ENCODE peak calls at places on chromosomes 6 and 20, in eight cellular contexts. One of them, this sample, is unnamed.

GRCh38 chr6:35318200-35318844 is 20.7 kb downstream of the DEF6 start:
- DNase-seq in effector memory CD8-positive, alpha-beta T cell: no peak
- DNase-seq in AG08395: peak; percentile 93
- DNase-seq in suprapubic skin: peak; percentile 80
- DNase-seq in ACHN: peak; percentile 78
- DNase-seq in activated T-cell treated with anti-CD3 and anti-CD28 coated beads for 1 hour: no peak
- DNase-seq in fibroblast of the aortic adventitia: peak; percentile 60
- DNase-seq in globus pallidus: peak; percentile 66
- DNase-seq in this sample: peak; percentile 71

GRCh38 chr20:19875746-19876145 is 117.7 kb downstream of the RIN2 start:
- DNase-seq in globus pallidus: peak; percentile 16
- DNase-seq in ACHN: peak; percentile 62
- DNase-seq in activated T-cell treated with anti-CD3 and anti-CD28 coated beads for 1 hour: no peak
- DNase-seq in AG08395: peak; percentile 43
- DNase-seq in suprapubic skin: no peak
- DNase-seq in effector memory CD8-positive, alpha-beta T cell: no peak
- DNase-seq in fibroblast of the aortic adventitia: no peak
- DNase-seq in this sample: no peak

GRCh38 chr6:148351277-148351676 is 8.6 kb downstream of the SASH1 start:
- DNase-seq in fibroblast of the aortic adventitia: no peak
- DNase-seq in suprapubic skin: no peak
- DNase-seq in globus pallidus: no peak
- DNase-seq in AG08395: no peak
- DNase-seq in ACHN: no peak
- DNase-seq in effector memory CD8-positive, alpha-beta T cell: no peak
- DNase-seq in activated T-cell treated with anti-CD3 and anti-CD28 coated beads for 1 hour: no peak
- DNase-seq in this sample: no peak

GRCh38 chr20:49794336-49795124 is 18.1 kb upstream of the SLC9A8 start:
- DNase-seq in fibroblast of the aortic adventitia: no peak
- DNase-seq in activated T-cell treated with anti-CD3 and anti-CD28 coated beads for 1 hour: no peak
- DNase-seq in ACHN: no peak
- DNase-seq in AG08395: no peak
- DNase-seq in suprapubic skin: no peak
- DNase-seq in effector memory CD8-positive, alpha-beta T cell: no peak
- DNase-seq in globus pallidus: no peak
- DNase-seq in this sample: no peak

GRCh38 chr6:145904391-145904790 is 59.8 kb downstream of the SHPRH start:
- DNase-seq in suprapubic skin: no peak
- DNase-seq in activated T-cell treated with anti-CD3 and anti-CD28 coated beads for 1 hour: no peak
- DNase-seq in globus pallidus: peak; percentile 17
- DNase-seq in AG08395: no peak
- DNase-seq in fibroblast of the aortic adventitia: no peak
- DNase-seq in ACHN: no peak
- DNase-seq in effector memory CD8-positive, alpha-beta T cell: no peak
- DNase-seq in this sample: no peak

GRCh38 chr20:45406260-45407066 is 1.6 kb upstream of the DBNDD2 start:
- DNase-seq in fibroblast of the aortic adventitia: peak; percentile 31
- DNase-seq in AG08395: peak; percentile 49
- DNase-seq in activated T-cell treated with anti-CD3 and anti-CD28 coated beads for 1 hour: peak; percentile 26
- DNase-seq in globus pallidus: peak; percentile 74
- DNase-seq in effector memory CD8-positive, alpha-beta T cell: no peak
- DNase-seq in suprapubic skin: peak; percentile 78
- DNase-seq in ACHN: peak; percentile 50
- DNase-seq in this sample: peak; percentile 15

GRCh38 chr6:85640806-85641205 is 1.9 kb downstream of the SYNCRIP start:
- DNase-seq in activated T-cell treated with anti-CD3 and anti-CD28 coated beads for 1 hour: no peak
- DNase-seq in AG08395: no peak
- DNase-seq in suprapubic skin: no peak
- DNase-seq in effector memory CD8-positive, alpha-beta T cell: no peak
- DNase-seq in ACHN: no peak
- DNase-seq in globus pallidus: no peak
- DNase-seq in fibroblast of the aortic adventitia: peak; percentile 26
- DNase-seq in this sample: peak; percentile 30

GRCh38 chr6:146420255-146420654 is 123.4 kb upstream of the RAB32 start:
- DNase-seq in fibroblast of the aortic adventitia: no peak
- DNase-seq in effector memory CD8-positive, alpha-beta T cell: no peak
- DNase-seq in AG08395: no peak
- DNase-seq in globus pallidus: no peak
- DNase-seq in suprapubic skin: no peak
- DNase-seq in ACHN: no peak
- DNase-seq in activated T-cell treated with anti-CD3 and anti-CD28 coated beads for 1 hour: no peak
- DNase-seq in this sample: no peak

GRCh38 chr6:135995160-135995898 is 143.8 kb downstream of the PDE7B start:
- DNase-seq in suprapubic skin: no peak
- DNase-seq in AG08395: peak; percentile 58
- DNase-seq in activated T-cell treated with anti-CD3 and anti-CD28 coated beads for 1 hour: no peak
- DNase-seq in fibroblast of the aortic adventitia: peak; percentile 85
- DNase-seq in ACHN: peak; percentile 27
- DNase-seq in effector memory CD8-positive, alpha-beta T cell: no peak
- DNase-seq in globus pallidus: no peak
- DNase-seq in this sample: peak; percentile 86

GRCh38 chr6:124877468-124877867 is 84.8 kb upstream of the RNF217 start:
- DNase-seq in ACHN: no peak
- DNase-seq in activated T-cell treated with anti-CD3 and anti-CD28 coated beads for 1 hour: no peak
- DNase-seq in globus pallidus: no peak
- DNase-seq in effector memory CD8-positive, alpha-beta T cell: no peak
- DNase-seq in suprapubic skin: no peak
- DNase-seq in fibroblast of the aortic adventitia: no peak
- DNase-seq in AG08395: no peak
- DNase-seq in this sample: no peak

GRCh38 chr6:158160932-158161539 is 7.0 kb downstream of the SERAC1 start:
- DNase-seq in effector memory CD8-positive, alpha-beta T cell: no peak
- DNase-seq in activated T-cell treated with anti-CD3 and anti-CD28 coated beads for 1 hour: no peak
- DNase-seq in globus pallidus: no peak
- DNase-seq in suprapubic skin: no peak
- DNase-seq in AG08395: no peak
- DNase-seq in ACHN: no peak
- DNase-seq in fibroblast of the aortic adventitia: peak; percentile 74
- DNase-seq in this sample: peak; percentile 77

GRCh38 chr20:35174458-35175216 is 2.8 kb downstream of the PROCR start:
- DNase-seq in AG08395: no peak
- DNase-seq in suprapubic skin: no peak
- DNase-seq in activated T-cell treated with anti-CD3 and anti-CD28 coated beads for 1 hour: no peak
- DNase-seq in ACHN: no peak
- DNase-seq in effector memory CD8-positive, alpha-beta T cell: no peak
- DNase-seq in globus pallidus: no peak
- DNase-seq in fibroblast of the aortic adventitia: no peak
- DNase-seq in this sample: no peak

GRCh38 chr6:66735106-66735890 is 1028.3 kb upstream of the EYS start:
- DNase-seq in effector memory CD8-positive, alpha-beta T cell: no peak
- DNase-seq in ACHN: no peak
- DNase-seq in globus pallidus: no peak
- DNase-seq in fibroblast of the aortic adventitia: peak; percentile 33
- DNase-seq in AG08395: no peak
- DNase-seq in suprapubic skin: no peak
- DNase-seq in activated T-cell treated with anti-CD3 and anti-CD28 coated beads for 1 hour: no peak
- DNase-seq in this sample: peak; percentile 27

GRCh38 chr6:82331031-82331773 is 32.4 kb upstream of the TPBG start:
- DNase-seq in activated T-cell treated with anti-CD3 and anti-CD28 coated beads for 1 hour: no peak
- DNase-seq in suprapubic skin: no peak
- DNase-seq in globus pallidus: no peak
- DNase-seq in fibroblast of the aortic adventitia: peak; percentile 68
- DNase-seq in AG08395: peak; percentile 55
- DNase-seq in effector memory CD8-positive, alpha-beta T cell: no peak
- DNase-seq in ACHN: peak; percentile 4
- DNase-seq in this sample: peak; percentile 28

GRCh38 chr20:62500237-62500864 is 24.6 kb upstream of the GATA5 start:
- DNase-seq in activated T-cell treated with anti-CD3 and anti-CD28 coated beads for 1 hour: peak; percentile 86
- DNase-seq in suprapubic skin: peak; percentile 84
- DNase-seq in ACHN: peak; percentile 51
- DNase-seq in AG08395: peak; percentile 86
- DNase-seq in effector memory CD8-positive, alpha-beta T cell: peak; percentile 76
- DNase-seq in globus pallidus: peak; percentile 35
- DNase-seq in fibroblast of the aortic adventitia: peak; percentile 50
- DNase-seq in this sample: peak; percentile 32

GRCh38 chr20:44217342-44218092 is 6.9 kb upstream of the OSER1 start:
- DNase-seq in effector memory CD8-positive, alpha-beta T cell: peak; percentile 66
- DNase-seq in globus pallidus: peak; percentile 48
- DNase-seq in AG08395: peak; percentile 72
- DNase-seq in activated T-cell treated with anti-CD3 and anti-CD28 coated beads for 1 hour: peak; percentile 56
- DNase-seq in suprapubic skin: peak; percentile 68
- DNase-seq in ACHN: peak; percentile 77
- DNase-seq in fibroblast of the aortic adventitia: peak; percentile 72
- DNase-seq in this sample: peak; percentile 73

GRCh38 chr20:840858-841567 is 7.5 kb downstream of the FAM110A start:
- DNase-seq in suprapubic skin: no peak
- DNase-seq in ACHN: no peak
- DNase-seq in AG08395: no peak
- DNase-seq in effector memory CD8-positive, alpha-beta T cell: no peak
- DNase-seq in activated T-cell treated with anti-CD3 and anti-CD28 coated beads for 1 hour: no peak
- DNase-seq in fibroblast of the aortic adventitia: no peak
- DNase-seq in globus pallidus: no peak
- DNase-seq in this sample: peak; percentile 6

GRCh38 chr6:12017263-12017662 is 5.2 kb downstream of the HIVEP1 start:
- DNase-seq in effector memory CD8-positive, alpha-beta T cell: no peak
- DNase-seq in AG08395: no peak
- DNase-seq in suprapubic skin: no peak
- DNase-seq in fibroblast of the aortic adventitia: no peak
- DNase-seq in globus pallidus: no peak
- DNase-seq in ACHN: no peak
- DNase-seq in activated T-cell treated with anti-CD3 and anti-CD28 coated beads for 1 hour: no peak
- DNase-seq in this sample: no peak

GRCh38 chr20:51802170-51802745 is at the start of gene SALL4:
- DNase-seq in suprapubic skin: no peak
- DNase-seq in ACHN: no peak
- DNase-seq in globus pallidus: no peak
- DNase-seq in effector memory CD8-positive, alpha-beta T cell: no peak
- DNase-seq in AG08395: no peak
- DNase-seq in fibroblast of the aortic adventitia: peak; percentile 8
- DNase-seq in activated T-cell treated with anti-CD3 and anti-CD28 coated beads for 1 hour: no peak
- DNase-seq in this sample: peak; percentile 23

GRCh38 chr6:26157838-26158580 is 70.8 kb downstream of the HFE start:
- DNase-seq in fibroblast of the aortic adventitia: peak; percentile 99
- DNase-seq in AG08395: peak; percentile 97
- DNase-seq in activated T-cell treated with anti-CD3 and anti-CD28 coated beads for 1 hour: peak; percentile 65
- DNase-seq in effector memory CD8-positive, alpha-beta T cell: peak; percentile 92
- DNase-seq in ACHN: peak; percentile 98
- DNase-seq in suprapubic skin: peak; percentile 86
- DNase-seq in globus pallidus: peak; percentile 98
- DNase-seq in this sample: peak; percentile 99

GRCh38 chr6:134352786-134353480 is 35.0 kb upstream of the SGK1 start:
- DNase-seq in globus pallidus: no peak
- DNase-seq in fibroblast of the aortic adventitia: peak; percentile 88
- DNase-seq in ACHN: no peak
- DNase-seq in activated T-cell treated with anti-CD3 and anti-CD28 coated beads for 1 hour: no peak
- DNase-seq in AG08395: peak; percentile 76
- DNase-seq in suprapubic skin: no peak
- DNase-seq in effector memory CD8-positive, alpha-beta T cell: no peak
- DNase-seq in this sample: peak; percentile 73

GRCh38 chr6:14386263-14386981 is 268.9 kb downstream of the CD83 start:
- DNase-seq in AG08395: no peak
- DNase-seq in globus pallidus: peak; percentile 17
- DNase-seq in activated T-cell treated with anti-CD3 and anti-CD28 coated beads for 1 hour: no peak
- DNase-seq in effector memory CD8-positive, alpha-beta T cell: no peak
- DNase-seq in suprapubic skin: no peak
- DNase-seq in ACHN: no peak
- DNase-seq in fibroblast of the aortic adventitia: no peak
- DNase-seq in this sample: no peak

GRCh38 chr6:154518386-154518785 is 7.9 kb upstream of the CNKSR3 start:
- DNase-seq in ACHN: no peak
- DNase-seq in AG08395: no peak
- DNase-seq in fibroblast of the aortic adventitia: no peak
- DNase-seq in globus pallidus: no peak
- DNase-seq in activated T-cell treated with anti-CD3 and anti-CD28 coated beads for 1 hour: no peak
- DNase-seq in suprapubic skin: no peak
- DNase-seq in effector memory CD8-positive, alpha-beta T cell: no peak
- DNase-seq in this sample: no peak

GRCh38 chr6:33335916-33336315 is 18.4 kb upstream of the ZBTB22 start:
- DNase-seq in effector memory CD8-positive, alpha-beta T cell: no peak
- DNase-seq in suprapubic skin: no peak
- DNase-seq in fibroblast of the aortic adventitia: no peak
- DNase-seq in ACHN: no peak
- DNase-seq in globus pallidus: no peak
- DNase-seq in AG08395: no peak
- DNase-seq in activated T-cell treated with anti-CD3 and anti-CD28 coated beads for 1 hour: no peak
- DNase-seq in this sample: no peak

GRCh38 chr6:169807219-169807618 is 55.8 kb downstream of the ERMARD start:
- DNase-seq in activated T-cell treated with anti-CD3 and anti-CD28 coated beads for 1 hour: no peak
- DNase-seq in fibroblast of the aortic adventitia: no peak
- DNase-seq in globus pallidus: no peak
- DNase-seq in ACHN: no peak
- DNase-seq in AG08395: no peak
- DNase-seq in suprapubic skin: no peak
- DNase-seq in effector memory CD8-positive, alpha-beta T cell: peak; percentile 42
- DNase-seq in this sample: no peak

GRCh38 chr6:130717657-130718056 is 109.5 kb upstream of the SMLR1 start:
- DNase-seq in ACHN: no peak
- DNase-seq in fibroblast of the aortic adventitia: no peak
- DNase-seq in effector memory CD8-positive, alpha-beta T cell: no peak
- DNase-seq in AG08395: no peak
- DNase-seq in suprapubic skin: no peak
- DNase-seq in activated T-cell treated with anti-CD3 and anti-CD28 coated beads for 1 hour: no peak
- DNase-seq in globus pallidus: no peak
- DNase-seq in this sample: peak; percentile 15

GRCh38 chr6:107621216-107621940 is 131.5 kb downstream of the SOBP start:
- DNase-seq in AG08395: no peak
- DNase-seq in suprapubic skin: no peak
- DNase-seq in fibroblast of the aortic adventitia: no peak
- DNase-seq in ACHN: no peak
- DNase-seq in globus pallidus: no peak
- DNase-seq in effector memory CD8-positive, alpha-beta T cell: no peak
- DNase-seq in activated T-cell treated with anti-CD3 and anti-CD28 coated beads for 1 hour: no peak
- DNase-seq in this sample: no peak

GRCh38 chr20:9958693-9959092 is 76.1 kb upstream of the ANKEF1 start:
- DNase-seq in globus pallidus: no peak
- DNase-seq in fibroblast of the aortic adventitia: no peak
- DNase-seq in effector memory CD8-positive, alpha-beta T cell: no peak
- DNase-seq in AG08395: no peak
- DNase-seq in suprapubic skin: no peak
- DNase-seq in ACHN: no peak
- DNase-seq in activated T-cell treated with anti-CD3 and anti-CD28 coated beads for 1 hour: no peak
- DNase-seq in this sample: no peak

GRCh38 chr20:54774423-54774822 is 299.0 kb downstream of the DOK5 start:
- DNase-seq in effector memory CD8-positive, alpha-beta T cell: no peak
- DNase-seq in activated T-cell treated with anti-CD3 and anti-CD28 coated beads for 1 hour: no peak
- DNase-seq in AG08395: no peak
- DNase-seq in ACHN: no peak
- DNase-seq in suprapubic skin: no peak
- DNase-seq in fibroblast of the aortic adventitia: no peak
- DNase-seq in globus pallidus: no peak
- DNase-seq in this sample: no peak

GRCh38 chr20:63628246-63628975 is 1.5 kb upstream of the GMEB2 start:
- DNase-seq in globus pallidus: no peak
- DNase-seq in activated T-cell treated with anti-CD3 and anti-CD28 coated beads for 1 hour: no peak
- DNase-seq in ACHN: peak; percentile 75
- DNase-seq in suprapubic skin: no peak
- DNase-seq in fibroblast of the aortic adventitia: peak; percentile 77
- DNase-seq in AG08395: peak; percentile 72
- DNase-seq in effector memory CD8-positive, alpha-beta T cell: peak; percentile 47
- DNase-seq in this sample: peak; percentile 81

GRCh38 chr6:116200619-116201249 is 53.1 kb downstream of the TSPYL4 start:
- DNase-seq in activated T-cell treated with anti-CD3 and anti-CD28 coated beads for 1 hour: no peak
- DNase-seq in effector memory CD8-positive, alpha-beta T cell: no peak
- DNase-seq in ACHN: no peak
- DNase-seq in fibroblast of the aortic adventitia: no peak
- DNase-seq in globus pallidus: no peak
- DNase-seq in AG08395: no peak
- DNase-seq in suprapubic skin: no peak
- DNase-seq in this sample: peak; percentile 78

GRCh38 chr6:123022980-123023379 is 26.9 kb downstream of the CLVS2 start:
- DNase-seq in ACHN: peak; percentile 8
- DNase-seq in globus pallidus: no peak
- DNase-seq in suprapubic skin: no peak
- DNase-seq in effector memory CD8-positive, alpha-beta T cell: no peak
- DNase-seq in activated T-cell treated with anti-CD3 and anti-CD28 coated beads for 1 hour: no peak
- DNase-seq in fibroblast of the aortic adventitia: peak; percentile 2
- DNase-seq in AG08395: no peak
- DNase-seq in this sample: no peak

GRCh38 chr6:160254467-160255312 is 3.9 kb downstream of the SLC22A2 start:
- DNase-seq in ACHN: peak; percentile 83
- DNase-seq in activated T-cell treated with anti-CD3 and anti-CD28 coated beads for 1 hour: no peak
- DNase-seq in suprapubic skin: no peak
- DNase-seq in globus pallidus: no peak
- DNase-seq in AG08395: no peak
- DNase-seq in effector memory CD8-positive, alpha-beta T cell: no peak
- DNase-seq in fibroblast of the aortic adventitia: no peak
- DNase-seq in this sample: no peak

GRCh38 chr6:139577124-139577800 is 202.8 kb upstream of the CITED2 start:
- DNase-seq in globus pallidus: no peak
- DNase-seq in effector memory CD8-positive, alpha-beta T cell: no peak
- DNase-seq in fibroblast of the aortic adventitia: no peak
- DNase-seq in AG08395: no peak
- DNase-seq in activated T-cell treated with anti-CD3 and anti-CD28 coated beads for 1 hour: no peak
- DNase-seq in ACHN: peak; percentile 8
- DNase-seq in suprapubic skin: no peak
- DNase-seq in this sample: peak; percentile 70

This sample was measured in fibroblast of lung.